ENCODE peak calls at places on chromosomes 16 and 17, in four cellular contexts. T, B, J and Z are unnamed samples.
A peak's percentile ranks its signal among the peaks of the same experiment; 100 is the strongest.

GRCh38 chr16:48525201-48526057 is 84.6 kb downstream of the N4BP1 start:
- DNase-seq in J (no peak), B (no peak), T (no peak), Z (no peak)

GRCh38 chr17:68771867-68772515 is 170.8 kb upstream of the FAM20A start:
- DNase-seq in B (no peak), J (peak; percentile 71), T (peak; percentile 58), Z (peak; percentile 62)

GRCh38 chr16:68009157-68009735 is 6.5 kb downstream of the DPEP2NB start:
- DNase-seq in T (no peak), J (no peak), B (no peak), Z (no peak)

GRCh38 chr16:66278604-66279262 is 87.8 kb upstream of the CDH5 start:
- DNase-seq in T (no peak), J (no peak), B (no peak), Z (no peak)

GRCh38 chr17:49360796-49361128 is 1.3 kb downstream of the ZNF652 start:
- DNase-seq in B (no peak), J (no peak), T (no peak), Z (no peak)

GRCh38 chr17:45316271-45317112 is at the start of gene MAP3K14:
- DNase-seq in T (peak; percentile 76), J (peak; percentile 68), B (no peak), Z (peak; percentile 56)

GRCh38 chr17:66272699-66273390 is 29.6 kb upstream of the PRKCA start:
- DNase-seq in J (no peak), B (no peak), T (peak; percentile 66), Z (no peak)

GRCh38 chr17:45238155-45238774 is 16.6 kb downstream of the FMNL1 start:
- DNase-seq in B (no peak), J (no peak), T (no peak), Z (no peak)

GRCh38 chr17:29299031-29299430 is 5.1 kb upstream of the NUFIP2 start:
- DNase-seq in T (no peak), J (no peak), B (no peak), Z (no peak)

GRCh38 chr16:4788489-4788889 is 344 bp upstream of the SEPTIN12 start:
- DNase-seq in B (no peak), J (peak; percentile 64), T (no peak), Z (no peak)

GRCh38 chr17:65261682-65262636 is 124.8 kb downstream of the RGS9 start:
- DNase-seq in J (no peak), T (no peak), B (no peak), Z (no peak)

GRCh38 chr16:70493863-70494770 is 29.2 kb downstream of the COG4 start:
- DNase-seq in J (no peak), T (peak; percentile 28), B (no peak), Z (no peak)

GRCh38 chr17:78737332-78737731 is 44.7 kb downstream of the CYTH1 start:
- DNase-seq in B (no peak), J (no peak), T (peak; percentile 54), Z (no peak)

GRCh38 chr17:77313831-77314230 is 173.1 kb downstream of the SEC14L1 start:
- DNase-seq in T (no peak), B (no peak), J (no peak), Z (no peak)

GRCh38 chr16:87705780-87706277 is 60.0 kb downstream of the KLHDC4 start:
- DNase-seq in T (no peak), B (no peak), J (peak; percentile 74), Z (no peak)

GRCh38 chr17:38724337-38724988 is 5.7 kb upstream of the CISD3 start:
- DNase-seq in J (no peak), B (no peak), T (no peak), Z (no peak)

GRCh38 chr17:66541461-66542182 is 239.2 kb downstream of the PRKCA start:
- DNase-seq in B (peak; percentile 40), J (no peak), T (peak; percentile 65), Z (no peak)

GRCh38 chr16:66851166-66851964 is 7.2 kb downstream of the CA7 start:
- DNase-seq in T (no peak), B (no peak), J (no peak), Z (no peak)

GRCh38 chr17:21278304-21279197 is 6.0 kb upstream of the MAP2K3 start:
- DNase-seq in J (no peak), T (no peak), B (no peak), Z (no peak)

GRCh38 chr17:65684631-65685030 is 123.2 kb upstream of the AXIN2 start:
- DNase-seq in J (no peak), T (no peak), B (no peak), Z (no peak)

GRCh38 chr16:73232555-73233422 is 184.9 kb upstream of the ZFHX3 start:
- DNase-seq in J (peak; percentile 74), T (peak; percentile 5), B (no peak), Z (peak; percentile 48)

GRCh38 chr17:72406501-72406900 is 285.7 kb downstream of the SOX9 start:
- DNase-seq in J (no peak), B (no peak), T (no peak), Z (no peak)

GRCh38 chr17:72405662-72406230 is 284.9 kb downstream of the SOX9 start:
- DNase-seq in J (no peak), T (no peak), B (no peak), Z (no peak)

GRCh38 chr17:72402727-72403210 is 281.9 kb downstream of the SOX9 start:
- DNase-seq in B (no peak), T (no peak), J (no peak), Z (no peak)

GRCh38 chr17:72403713-72404209 is 282.9 kb downstream of the SOX9 start:
- DNase-seq in B (no peak), J (peak; percentile 97), T (no peak), Z (no peak)

DNA sequence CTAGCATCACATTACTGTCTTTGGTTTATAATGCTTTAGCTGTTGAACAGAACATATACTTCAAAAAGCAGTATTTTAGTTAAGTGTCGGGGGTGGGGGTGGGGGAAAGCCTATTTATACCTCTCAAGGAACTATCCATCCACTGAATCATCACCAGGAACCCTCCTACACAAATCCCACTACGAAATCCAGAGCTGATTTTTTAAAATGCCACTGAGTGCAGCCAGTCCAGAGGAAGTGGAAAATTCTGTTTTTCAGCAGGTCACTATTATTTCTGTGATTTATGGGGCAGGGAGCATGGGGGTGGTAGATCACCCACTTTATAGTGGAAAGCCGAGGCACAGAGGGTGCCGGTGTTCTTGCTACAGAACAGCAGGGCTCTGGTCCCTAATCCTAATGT is 284.1 kb downstream of the SOX9 start:
- DNase-seq in T (no peak), J (no peak), B (no peak), Z (no peak)
- TF ChIP-seq FOXM1 in T (no peak), J (no peak), B (no peak), Z (no peak)

GRCh38 chr17:75326587-75326955 is 37.3 kb upstream of the SLC25A19 start:
- DNase-seq in J (no peak), T (no peak), B (no peak), Z (no peak)

GRCh38 chr17:75325348-75325747 is 36.1 kb upstream of the SLC25A19 start:
- DNase-seq in J (no peak), B (no peak), T (no peak), Z (no peak)

GRCh38 chr17:75327757-75328156 is 38.5 kb upstream of the SLC25A19 start:
- DNase-seq in J (no peak), T (no peak), B (no peak), Z (no peak)

GRCh38 chr17:75323043-75323591 is 33.9 kb upstream of the SLC25A19 start:
- DNase-seq in T (peak; percentile 91), B (no peak), J (peak; percentile 85), Z (peak; percentile 81)

DNA sequence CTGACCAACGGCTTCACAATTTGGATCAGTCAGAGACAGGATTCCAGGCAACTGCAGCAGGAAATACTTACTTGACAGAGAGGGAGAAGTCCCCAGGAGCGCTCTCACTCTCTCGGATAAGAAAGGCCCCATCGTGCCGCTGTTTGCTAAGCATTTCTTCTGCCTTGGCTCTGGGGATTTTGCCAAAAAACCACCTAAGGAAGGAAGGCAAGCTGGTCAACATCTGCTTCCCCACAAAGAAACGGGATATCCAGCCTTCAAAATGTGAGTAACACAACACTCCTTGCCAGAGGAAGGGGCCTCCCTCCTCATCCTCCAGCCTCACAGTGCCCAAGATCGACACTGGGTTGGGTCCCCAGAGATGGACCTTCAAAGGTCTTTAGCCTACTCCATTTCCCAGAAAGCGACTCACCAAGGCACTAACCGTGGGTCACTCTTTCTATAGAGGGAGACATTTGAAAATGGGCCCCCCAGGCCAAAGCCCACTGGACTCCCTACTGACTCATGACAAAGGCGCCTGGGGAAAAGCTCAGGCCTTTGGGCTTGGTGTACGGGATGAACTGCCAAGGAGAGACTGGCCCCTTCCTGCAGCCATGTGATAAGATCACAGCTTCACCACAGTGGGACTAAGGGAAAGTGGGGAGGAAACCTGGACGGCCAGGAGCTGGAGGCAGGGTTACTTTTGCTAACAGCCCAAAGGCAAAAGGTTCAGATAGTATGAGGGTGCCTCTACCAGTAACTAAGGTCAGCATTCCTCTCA is 36.8 kb upstream of the SLC25A19 start:
- DNase-seq in B (no peak), T (peak; percentile 76), J (no peak), Z (no peak)
- TF ChIP-seq SP1 in B (no peak), T (no peak), J (no peak), Z (no peak)

DNA sequence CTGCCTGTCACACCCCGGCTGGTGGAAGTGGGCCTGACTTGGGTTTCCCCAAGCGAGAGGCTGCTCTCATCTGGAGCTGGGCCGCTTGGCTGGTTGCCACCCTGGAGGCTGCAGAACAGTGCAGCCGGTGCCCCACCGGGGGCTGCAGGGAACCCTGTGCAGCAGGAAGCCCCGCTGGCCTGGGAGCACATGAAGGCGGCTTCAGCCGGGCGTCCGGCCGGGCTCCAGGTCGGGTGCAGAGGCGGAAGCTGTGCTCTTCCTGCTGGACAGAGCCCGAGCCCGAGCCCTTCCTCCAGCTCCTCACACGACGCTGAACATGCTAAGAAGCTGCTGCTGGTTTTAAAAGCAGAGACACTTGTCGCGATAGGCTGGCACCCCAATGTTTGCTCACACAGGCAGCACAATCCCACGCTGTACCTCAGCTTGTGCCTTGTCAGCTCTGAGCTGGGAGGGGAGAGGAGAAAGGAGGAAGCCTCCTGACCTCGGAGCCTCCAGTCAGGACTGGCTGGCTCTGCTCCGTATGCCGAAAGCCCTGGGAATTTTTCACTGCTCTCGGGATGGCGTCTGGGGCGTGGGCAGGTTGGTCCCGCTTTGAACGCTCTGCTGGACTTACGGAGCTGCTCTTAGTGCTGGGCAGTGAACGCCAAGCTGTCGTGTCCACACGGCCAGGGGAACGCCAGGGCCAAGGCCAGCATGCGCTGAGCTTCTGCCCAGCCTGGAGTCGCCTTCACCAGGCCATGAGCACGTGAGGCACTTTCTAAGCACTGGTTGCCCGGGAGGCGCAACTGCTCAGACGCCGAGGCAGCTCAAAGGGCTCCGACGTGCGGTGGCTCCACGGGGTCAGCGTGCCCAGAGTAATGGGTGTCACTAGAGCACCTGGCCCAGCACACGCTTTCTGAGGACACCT is 8.8 kb downstream of the CDK5R1 start:
- DNase-seq in T (no peak), B (no peak), J (no peak), Z (no peak)
- TF ChIP-seq FOXM1 in T (no peak), B (no peak), J (no peak), Z (no peak)

GRCh38 chr17:2151634-2152033 is 96.7 kb downstream of the HIC1 start:
- DNase-seq in B (no peak), J (no peak), T (no peak), Z (no peak)

GRCh38 chr17:2155482-2156051 is 100.7 kb downstream of the HIC1 start:
- DNase-seq in J (no peak), T (no peak), B (no peak), Z (no peak)

GRCh38 chr17:2156666-2157065 is 101.8 kb downstream of the HIC1 start:
- DNase-seq in T (no peak), B (no peak), J (no peak), Z (no peak)

GRCh38 chr17:2158011-2158410 is 103.1 kb downstream of the HIC1 start:
- DNase-seq in J (peak; percentile 70), T (no peak), B (no peak), Z (no peak)

DNA sequence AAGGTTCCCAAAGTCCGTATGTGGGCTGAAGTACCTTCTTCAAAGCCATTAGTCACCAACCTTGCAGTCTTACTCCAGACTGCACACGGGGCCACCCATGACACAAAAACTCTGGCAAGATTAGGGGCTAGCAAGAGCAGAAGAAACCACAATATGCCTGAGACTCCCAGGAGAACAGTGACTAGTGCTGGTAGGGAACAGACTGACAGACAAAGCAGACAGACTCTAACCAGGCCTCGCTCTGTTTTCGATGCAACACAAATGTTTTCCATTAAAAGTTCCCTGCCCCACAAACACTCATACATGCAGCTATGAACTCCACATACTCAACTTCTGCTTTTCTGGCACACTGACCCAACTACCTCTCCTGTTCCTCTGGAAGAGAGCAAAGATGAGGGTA is 102.2 kb downstream of the HIC1 start:
- DNase-seq in B (no peak), T (no peak), J (no peak), Z (no peak)
- TF ChIP-seq SP1 in B (no peak), T (no peak), J (no peak), Z (no peak)